ENCODE peak calls at places on chromosomes 5 and 9, in four cellular contexts. P is H1, K is HepG2, J is K562. U is an unnamed sample.

GRCh38 chr5:119315516-119315949 is 40.3 kb upstream of the TNFAIP8 start:
- DNase-seq in P (no peak), K (peak), J (peak), U (peak)

GRCh38 chr9:91852801-91853347 is 97.2 kb downstream of the ROR2 start:
- DNase-seq in P (no peak), K (no peak), J (no peak), U (no peak)

GRCh38 chr9:16031486-16031885 is 478.6 kb downstream of the CCDC171 start:
- DNase-seq in P (no peak), K (no peak), J (no peak), U (no peak)

GRCh38 chr5:149453618-149454415 is 74.7 kb upstream of the IL17B start:
- DNase-seq in P (no peak), K (no peak), J (no peak), U (no peak)

GRCh38 chr5:37723147-37723961 is 116.5 kb downstream of the GDNF start:
- DNase-seq in P (no peak), K (no peak), J (peak), U (no peak)

GRCh38 chr5:168833936-168834335 is 254.8 kb upstream of the PANK3 start:
- DNase-seq in P (peak), K (no peak), J (no peak), U (no peak)

GRCh38 chr9:136648746-136649145 is 14.0 kb upstream of the EGFL7 start:
- DNase-seq in P (no peak), K (no peak), J (no peak), U (no peak)

GRCh38 chr5:157820593-157821252 is 38.2 kb downstream of the CLINT1 start:
- DNase-seq in P (no peak), K (peak), J (peak), U (no peak)

GRCh38 chr5:10923310-10923709 is 162.3 kb upstream of the DAP start:
- DNase-seq in P (no peak), K (no peak), J (no peak), U (no peak)

GRCh38 chr5:38267372-38267771 is 9.0 kb downstream of the EGFLAM start:
- DNase-seq in P (no peak), K (no peak), J (no peak), U (no peak)

GRCh38 chr5:163976691-163977090 is 471.3 kb downstream of the MAT2B start:
- DNase-seq in P (no peak), K (no peak), J (no peak), U (no peak)

GRCh38 chr9:121498150-121498486 is 1.5 kb downstream of the GGTA1 start:
- DNase-seq in P (no peak), K (peak), J (peak), U (peak)

GRCh38 chr9:137975527-137975913 is 97.9 kb downstream of the CACNA1B start:
- DNase-seq in P (no peak), K (no peak), J (no peak), U (no peak)

GRCh38 chr5:60463179-60463868 is 236.6 kb downstream of the DEPDC1B start:
- DNase-seq in P (no peak), K (peak), J (no peak), U (no peak)

GRCh38 chr5:56190500-56190899 is 42.6 kb downstream of the ANKRD55 start:
- DNase-seq in P (no peak), K (no peak), J (no peak), U (no peak)

GRCh38 chr5:9188131-9188530 is 357.7 kb downstream of the SEMA5A start:
- DNase-seq in P (no peak), K (no peak), J (no peak), U (no peak)

GRCh38 chr5:174793684-174794328 is 69.4 kb downstream of the MSX2 start:
- DNase-seq in P (peak), K (peak), J (peak), U (no peak)

GRCh38 chr9:111961575-111961974 is 65.0 kb downstream of the UGCG start:
- DNase-seq in P (no peak), K (no peak), J (no peak), U (no peak)

GRCh38 chr9:75185585-75186170 is 97.4 kb downstream of the OSTF1 start:
- DNase-seq in P (no peak), K (peak), J (peak), U (no peak)

GRCh38 chr5:178839319-178839704 is 20.4 kb upstream of the ZNF354B start:
- DNase-seq in P (peak), K (peak), J (peak), U (no peak)

GRCh38 chr5:4196744-4197646 is 601.4 kb downstream of the IRX1 start:
- DNase-seq in P (no peak), K (no peak), J (no peak), U (no peak)

GRCh38 chr5:139492700-139493192 is 10.2 kb upstream of the STING1 start:
- DNase-seq in P (no peak), K (no peak), J (no peak), U (no peak)

GRCh38 chr9:121019282-121019681 is 30.8 kb downstream of the C5 start:
- DNase-seq in P (no peak), K (no peak), J (no peak), U (no peak)

GRCh38 chr5:136047858-136048257 is 19.1 kb downstream of the TGFBI start:
- DNase-seq in P (no peak), K (no peak), J (no peak), U (no peak)

GRCh38 chr9:111454751-111455150 is 29.4 kb downstream of the ECPAS start:
- DNase-seq in P (no peak), K (no peak), J (no peak), U (no peak)

GRCh38 chr5:139812323-139812722 is 16.7 kb downstream of the PSD2 start:
- DNase-seq in P (no peak), K (no peak), J (no peak), U (no peak)

GRCh38 chr5:25405850-25406249 is 761.1 kb upstream of the CDH10 start:
- DNase-seq in P (no peak), K (no peak), J (no peak), U (no peak)

GRCh38 chr9:136881691-136882108 is 4.6 kb upstream of the TRAF2 start:
- DNase-seq in P (no peak), K (peak), J (no peak), U (peak)

GRCh38 chr9:89410022-89410421 is 87.9 kb downstream of the SEMA4D start:
- DNase-seq in P (no peak), K (no peak), J (no peak), U (no peak)

GRCh38 chr9:38337706-38338264 is 54.7 kb upstream of the ALDH1B1 start:
- DNase-seq in P (no peak), K (no peak), J (no peak), U (no peak)

GRCh38 chr5:107765685-107766063 is 94.9 kb upstream of the EFNA5 start:
- DNase-seq in P (no peak), K (no peak), J (no peak), U (no peak)

GRCh38 chr5:31993182-31993961 is 180.7 kb downstream of the GOLPH3 start:
- DNase-seq in P (no peak), K (no peak), J (no peak), U (no peak)

GRCh38 chr5:16507716-16508115 is 42.1 kb upstream of the ZNF622 start:
- DNase-seq in P (no peak), K (no peak), J (no peak), U (no peak)

GRCh38 chr5:126971455-126972019 is 58.8 kb downstream of the MARCHF3 start:
- DNase-seq in P (no peak), K (no peak), J (peak), U (no peak)

GRCh38 chr5:91381774-91382492 is 1.2 kb downstream of the ARRDC3 start:
- DNase-seq in P (no peak), K (peak), J (peak), U (peak)

GRCh38 chr5:40991168-40991980 is 79.8 kb downstream of the MROH2B start:
- DNase-seq in P (no peak), K (peak), J (no peak), U (no peak)

GRCh38 chr5:145792840-145793239 is 42.3 kb downstream of the PRELID2 start:
- DNase-seq in P (no peak), K (no peak), J (no peak), U (no peak)

GRCh38 chr5:172412724-172413260 is 41.5 kb downstream of the SH3PXD2B start:
- DNase-seq in P (no peak), K (no peak), J (no peak), U (peak)
- TF ChIP-seq CBX5 in P (no peak), K (no peak), J (no peak), U (no peak)

DNA sequence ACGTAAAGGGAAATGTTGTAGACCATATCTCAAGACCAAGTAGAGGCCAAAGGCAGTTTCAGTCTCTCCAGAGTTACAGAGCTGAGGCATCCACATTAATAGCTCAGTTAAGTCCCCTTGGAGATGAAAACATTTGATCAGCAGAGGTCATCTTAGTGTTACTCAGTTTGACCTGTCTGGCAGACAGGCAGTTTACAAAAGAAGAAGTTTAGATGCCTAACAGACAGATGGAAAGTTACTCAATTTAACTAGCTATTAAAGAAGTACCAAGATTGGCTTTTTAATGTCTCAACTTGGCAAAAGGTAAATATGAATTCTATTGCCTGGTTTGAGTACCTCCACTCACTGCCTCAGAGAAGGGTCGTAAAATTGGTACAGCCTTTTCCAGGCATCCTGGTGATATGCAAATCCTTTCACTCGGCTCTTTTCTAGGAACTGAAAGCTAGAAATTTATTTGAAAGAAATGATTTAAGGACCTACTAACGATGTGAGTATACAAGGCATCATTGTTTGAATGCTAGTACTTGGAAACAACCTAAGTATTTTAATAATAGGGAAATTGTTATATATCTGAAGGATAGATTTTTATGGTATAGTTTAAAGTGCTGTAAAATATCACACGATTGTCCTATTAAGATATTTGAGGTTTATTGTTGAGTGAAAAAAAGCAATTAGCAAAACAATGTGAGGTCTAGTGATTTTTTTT is 14.8 kb downstream of the ACO1 start:
- DNase-seq in P (no peak), K (no peak), J (no peak), U (no peak)
- TF ChIP-seq CBX5 in P (no peak), K (no peak), J (no peak), U (no peak)

GRCh38 chr5:98541641-98542040 is 231.8 kb upstream of the RGMB start:
- DNase-seq in P (no peak), K (no peak), J (no peak), U (no peak)
- TF ChIP-seq CBX5 in P (no peak), K (no peak), J (no peak), U (no peak)

GRCh38 chr9:114513050-114513951 is 8.0 kb upstream of the WHRN start:
- DNase-seq in P (no peak), K (no peak), J (no peak), U (no peak)
- TF ChIP-seq CBX5 in P (no peak), K (no peak), J (no peak), U (no peak)